ENCODE peak calls at places on chromosomes 4 and X, in five cellular contexts. Z, B, Y, U and R are unnamed samples.

GRCh38 chr4:15636818-15637217 is 18.3 kb downstream of the FBXL5 start:
- DNase-seq in Z (no peak), B (no peak), Y (no peak), U (peak; percentile 56), R (no peak)

GRCh38 chr4:86918539-86919072 is 16.2 kb upstream of the AFF1 start:
- DNase-seq in Z (no peak), B (no peak), Y (no peak), U (peak; percentile 68), R (no peak)

GRCh38 chrX:56233100-56233499 is 944 bp downstream of the KLF8 start:
- DNase-seq in Z (no peak), B (peak; percentile 28), Y (no peak), U (no peak), R (no peak)

GRCh38 chr4:88295656-88296055 is 11.3 kb upstream of the PPM1K start:
- DNase-seq in Z (no peak), B (no peak), Y (no peak), U (no peak), R (no peak)

GRCh38 chr4:3529363-3529762 is 2.9 kb downstream of the LRPAP1 start:
- DNase-seq in Z (no peak), B (no peak), Y (no peak), U (no peak), R (no peak)

GRCh38 chrX:80285131-80285773 is 135.0 kb upstream of the TENT5D start:
- DNase-seq in Z (no peak), B (peak; percentile 68), Y (no peak), U (peak; percentile 19), R (no peak)

GRCh38 chr4:100042711-100043110 is 92.6 kb upstream of the H2AZ1 start:
- DNase-seq in Z (no peak), B (no peak), Y (no peak), U (no peak), R (no peak)

GRCh38 chr4:158259955-158260575 is 49.8 kb downstream of the TMEM144 start:
- DNase-seq in Z (no peak), B (peak; percentile 40), Y (no peak), U (peak; percentile 11), R (no peak)

GRCh38 chr4:142128529-142128928 is 492.1 kb downstream of the IL15 start:
- DNase-seq in Z (no peak), B (no peak), Y (peak; percentile 72), U (no peak), R (no peak)

GRCh38 chr4:8391972-8392371 is 48.6 kb downstream of the ACOX3 start:
- DNase-seq in Z (peak; percentile 72), B (no peak), Y (no peak), U (peak; percentile 33), R (no peak)

GRCh38 chr4:150582101-150582565 is at the start of gene MAB21L2:
- DNase-seq in Z (no peak), B (peak; percentile 50), Y (no peak), U (no peak), R (no peak)
- H3K4me3 ChIP-seq in Z (peak within 1 kb of the TSS; percentile 69), B (peak within 1 kb of the TSS; percentile 75), Y (peak within 1 kb of the TSS; percentile 66), U (no peak within 1 kb of the TSS), R (peak within 1 kb of the TSS; percentile 46)

DNA sequence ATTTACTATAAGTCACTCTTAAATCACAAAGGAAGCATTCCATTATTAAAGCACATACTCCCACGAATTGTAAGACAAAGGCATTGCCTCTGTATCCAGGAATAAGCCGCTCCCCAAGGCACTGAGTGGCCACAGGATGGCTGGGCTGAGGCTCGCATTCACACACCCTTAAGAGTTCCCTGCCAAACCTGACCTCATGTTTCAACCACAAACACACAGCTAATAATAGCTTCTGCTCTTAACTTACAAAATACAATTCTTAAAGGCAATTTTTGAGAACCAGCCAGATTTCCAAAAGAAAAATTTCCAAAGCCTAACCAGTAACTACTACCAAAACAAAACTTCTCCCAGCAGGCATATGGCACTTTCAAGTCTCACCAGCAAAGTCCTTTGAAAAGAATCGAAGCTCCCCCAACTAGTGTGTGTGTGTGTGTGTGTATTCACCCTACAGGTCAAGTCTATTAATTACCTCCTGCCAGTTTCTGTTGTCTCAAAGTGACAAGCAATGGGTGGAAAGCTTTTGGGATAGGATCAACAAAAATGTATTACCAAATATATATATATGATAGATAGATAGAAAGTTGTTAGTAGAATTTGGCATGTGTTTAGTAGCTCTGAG is 36.0 kb downstream of the ARHGAP6 start:
- DNase-seq in Z (peak; percentile 8), B (no peak), Y (no peak), U (peak; percentile 43), R (no peak)
- H3K27ac ChIP-seq in Z (no peak overlapping the region), B (no peak overlapping the region), Y (no peak overlapping the region), U (no peak overlapping the region), R (no peak overlapping the region)

GRCh38 chr4:183337833-183338232 is 15.6 kb upstream of the CLDN24 start:
- DNase-seq in Z (no peak), B (no peak), Y (peak; percentile 26), U (peak; percentile 45), R (no peak)
- H3K4me3 ChIP-seq in Z (no peak overlapping the region), B (no peak overlapping the region), Y (no peak overlapping the region), U (no peak overlapping the region), R (no peak overlapping the region)

DNA sequence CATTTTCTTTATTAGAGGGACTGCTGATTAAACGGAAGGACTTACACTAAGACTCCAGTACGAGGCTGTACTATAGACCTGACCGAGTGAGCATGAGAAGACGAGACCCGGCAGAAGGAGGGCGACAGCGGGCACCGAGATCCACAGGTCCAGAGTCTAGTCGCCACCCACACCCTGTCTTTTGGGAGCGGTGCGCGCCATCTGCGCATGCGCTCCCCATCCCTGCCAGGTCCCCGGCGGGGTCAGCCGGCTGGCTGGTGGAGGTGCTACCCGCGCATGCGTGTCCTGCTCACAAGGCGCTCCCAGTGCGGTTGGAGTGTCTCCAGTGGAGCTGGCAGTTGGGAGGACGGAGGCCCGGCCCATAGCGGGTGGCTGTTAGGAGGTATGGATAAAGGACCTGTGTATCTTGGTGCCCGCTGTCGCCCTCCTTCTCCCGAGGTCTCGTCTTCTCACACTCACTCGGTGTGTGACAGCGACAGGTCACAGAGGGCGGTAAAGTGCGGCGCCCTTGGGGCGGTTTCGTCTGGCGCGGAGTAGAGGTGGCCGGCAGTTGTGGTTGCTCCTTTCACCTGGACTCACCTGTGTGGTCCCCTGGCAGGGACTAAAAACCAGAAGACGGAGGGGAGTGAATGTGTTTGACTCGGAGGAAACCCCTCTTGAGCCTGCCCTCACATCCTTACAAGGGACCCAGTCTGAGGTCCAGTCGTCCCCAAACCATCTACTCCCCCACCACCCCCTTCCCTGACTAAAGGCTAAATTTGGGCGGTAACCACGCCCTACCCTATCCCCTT is 7.6 kb upstream of the HSD17B10 start:
- DNase-seq in Z (no peak), B (peak; percentile 92), Y (peak; percentile 79), U (peak; percentile 71), R (peak; percentile 85)
- H3K27ac ChIP-seq in Z (no peak overlapping the region), B (no peak overlapping the region), Y (peak overlapping the region; percentile 77), U (peak overlapping the region; percentile 60), R (peak overlapping the region; percentile 82)